ENCODE peak calls at places on chromosomes 7 and 10, in eight cellular contexts. B is GM12865, V is choroid plexus epithelial cell, F is right lobe of liver, W is A549, U is Peyer's patch, I is WERI-Rb-1, R is NB4. S is an unnamed sample.
A peak's percentile ranks its signal among the peaks of the same experiment; 100 is the strongest.

GRCh38 chr10:72784551-72785421 is 92.8 kb downstream of the MCU start:
- DNase-seq in I (peak; percentile 25), W (no peak), R (no peak), B (no peak), V (peak; percentile 83), F (no peak), U (no peak), S (peak; percentile 96)

GRCh38 chr7:90262438-90262837 is 17.5 kb downstream of the CFAP69 start:
- DNase-seq in U (no peak), F (no peak), I (no peak), V (peak; percentile 73), B (peak; percentile 17), R (peak; percentile 51), W (peak; percentile 37), S (peak; percentile 74)

GRCh38 chr7:2978403-2978802 is 65.3 kb downstream of the CARD11 start:
- DNase-seq in U (peak; percentile 95), V (peak; percentile 12), W (no peak), B (peak; percentile 95), R (peak; percentile 36), I (no peak), F (no peak), S (no peak)

GRCh38 chr10:104299031-104299904 is 30.3 kb downstream of the GSTO2 start:
- DNase-seq in U (no peak), B (no peak), R (no peak), I (no peak), W (no peak), F (no peak), V (peak; percentile 93), S (peak; percentile 90)

GRCh38 chr7:44893710-44894135 is 8.4 kb upstream of the PURB start:
- DNase-seq in U (no peak), V (peak; percentile 15), F (peak; percentile 63), I (no peak), B (no peak), R (no peak), W (no peak), S (peak; percentile 11)

GRCh38 chr7:20561908-20562307 is 53.6 kb upstream of the ABCB5 start:
- DNase-seq in V (peak; percentile 13), F (no peak), U (no peak), I (no peak), W (no peak), R (no peak), B (no peak), S (peak; percentile 63)

GRCh38 chr7:116502201-116503096 is 2.9 kb downstream of the CAV2 start:
- DNase-seq in I (no peak), W (peak; percentile 35), V (no peak), U (no peak), R (no peak), B (no peak), F (no peak), S (no peak)

GRCh38 chr7:157271315-157271990 is 65.4 kb upstream of the DNAJB6 start:
- DNase-seq in B (no peak), V (peak; percentile 41), I (no peak), R (no peak), W (no peak), U (peak; percentile 40), F (no peak), S (no peak)

GRCh38 chr10:7258948-7259523 is 151.8 kb downstream of the SFMBT2 start:
- DNase-seq in R (peak; percentile 85), U (peak; percentile 78), W (no peak), B (peak; percentile 57), I (no peak), F (no peak), V (no peak), S (no peak)

GRCh38 chr7:142974618-142975017 is 12.5 kb upstream of the KEL start:
- DNase-seq in R (no peak), U (no peak), F (no peak), W (no peak), B (no peak), I (no peak), V (no peak), S (no peak)

GRCh38 chr7:44748948-44749731 is 493 bp downstream of the ZMIZ2 start:
- DNase-seq in B (peak; percentile 52), R (peak; percentile 44), U (peak; percentile 73), W (no peak), F (no peak), V (no peak), I (no peak), S (no peak)

GRCh38 chr7:66758964-66759628 is 18.6 kb downstream of the RABGEF1 start:
- DNase-seq in B (peak; percentile 74), V (peak; percentile 42), I (no peak), R (peak; percentile 97), W (no peak), U (no peak), F (no peak), S (no peak)
- TF ChIP-seq CTCF in B (no peak), V (no peak), I (no peak), R (no peak), W (no peak), U (no peak), F (no peak), S (no peak)

GRCh38 chr7:46626261-46627037 is 705.4 kb upstream of the IGFBP3 start:
- DNase-seq in B (peak; percentile 49), W (no peak), U (no peak), F (no peak), V (no peak), I (no peak), R (no peak), S (no peak)
- H3K4me3 ChIP-seq in B (no peak overlapping the region), W (no peak overlapping the region), U (no peak overlapping the region), F (no peak overlapping the region), V (no peak overlapping the region), I (no peak overlapping the region), R (no peak overlapping the region), S (no peak overlapping the region)

GRCh38 chr7:135361788-135362187 is 128.2 kb downstream of the STRA8 start:
- DNase-seq in F (no peak), I (peak; percentile 39), V (no peak), U (no peak), B (no peak), R (no peak), W (no peak), S (no peak)

GRCh38 chr7:135367114-135367513 is 133.5 kb downstream of the STRA8 start:
- DNase-seq in F (no peak), W (no peak), V (no peak), I (no peak), B (no peak), U (peak; percentile 60), R (no peak), S (no peak)

GRCh38 chr7:135368416-135369186 is 135.0 kb downstream of the STRA8 start:
- DNase-seq in W (no peak), R (no peak), I (no peak), V (no peak), F (no peak), U (no peak), B (no peak), S (no peak)

GRCh38 chr7:135359633-135360032 is 126.0 kb downstream of the STRA8 start:
- DNase-seq in U (no peak), V (no peak), B (peak; percentile 5), I (peak; percentile 60), R (peak; percentile 8), F (no peak), W (no peak), S (no peak)

GRCh38 chr7:135362871-135363270 is 129.2 kb downstream of the STRA8 start:
- DNase-seq in U (no peak), B (no peak), R (no peak), W (no peak), I (no peak), F (peak; percentile 34), V (no peak), S (no peak)
- TF ChIP-seq CTCF in U (no peak), B (no peak), R (peak; percentile 13), W (no peak), I (peak; percentile 37), F (no peak), V (peak; percentile 34), S (peak; percentile 2)

DNA sequence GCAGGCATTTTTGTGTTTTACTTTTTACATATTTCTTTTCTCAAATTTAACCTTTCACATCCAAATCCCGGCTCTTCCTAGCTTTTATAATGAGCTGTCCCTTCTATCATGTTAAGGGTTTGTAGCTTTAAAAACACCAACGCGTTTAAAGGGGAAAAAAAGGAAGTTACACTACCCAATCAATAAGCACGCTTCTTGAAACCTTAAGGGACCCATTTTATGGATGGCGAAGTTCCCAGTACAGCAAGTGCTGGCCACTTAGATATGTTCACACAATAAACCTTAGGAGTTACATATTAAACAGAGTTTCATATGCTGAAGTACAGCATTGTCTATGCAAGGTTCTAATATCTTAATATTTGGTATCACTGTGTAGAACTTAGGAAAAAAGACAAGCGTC is 1.8 kb downstream of the GNG11 start:
- DNase-seq in F (no peak), U (no peak), W (no peak), V (peak; percentile 48), B (no peak), I (no peak), R (peak; percentile 10), S (peak; percentile 60)
- H3K4me3 ChIP-seq in F (peak overlapping the region; percentile 37), U (no peak overlapping the region), W (peak overlapping the region; percentile 74), V (peak overlapping the region; percentile 75), B (no peak overlapping the region), I (no peak overlapping the region), R (no peak overlapping the region), S (peak overlapping the region; percentile 85)

GRCh38 chr10:70258216-70258615 is 25.0 kb upstream of the PPA1 start:
- DNase-seq in B (no peak), U (no peak), I (no peak), F (no peak), W (no peak), V (no peak), R (peak; percentile 37), S (no peak)
- TF ChIP-seq CTCF in B (no peak), U (no peak), I (no peak), F (no peak), W (no peak), V (no peak), R (no peak), S (no peak)

GRCh38 chr10:11170993-11171416 is 153.3 kb downstream of the CELF2 start:
- DNase-seq in B (peak; percentile 71), U (peak; percentile 62), F (no peak), V (no peak), R (peak; percentile 77), I (no peak), W (no peak), S (no peak)
- H3K4me3 ChIP-seq in B (peak overlapping the region; percentile 94), U (peak overlapping the region; percentile 19), F (no peak overlapping the region), V (no peak overlapping the region), R (peak overlapping the region; percentile 96), I (no peak overlapping the region), W (no peak overlapping the region), S (no peak overlapping the region)

DNA sequence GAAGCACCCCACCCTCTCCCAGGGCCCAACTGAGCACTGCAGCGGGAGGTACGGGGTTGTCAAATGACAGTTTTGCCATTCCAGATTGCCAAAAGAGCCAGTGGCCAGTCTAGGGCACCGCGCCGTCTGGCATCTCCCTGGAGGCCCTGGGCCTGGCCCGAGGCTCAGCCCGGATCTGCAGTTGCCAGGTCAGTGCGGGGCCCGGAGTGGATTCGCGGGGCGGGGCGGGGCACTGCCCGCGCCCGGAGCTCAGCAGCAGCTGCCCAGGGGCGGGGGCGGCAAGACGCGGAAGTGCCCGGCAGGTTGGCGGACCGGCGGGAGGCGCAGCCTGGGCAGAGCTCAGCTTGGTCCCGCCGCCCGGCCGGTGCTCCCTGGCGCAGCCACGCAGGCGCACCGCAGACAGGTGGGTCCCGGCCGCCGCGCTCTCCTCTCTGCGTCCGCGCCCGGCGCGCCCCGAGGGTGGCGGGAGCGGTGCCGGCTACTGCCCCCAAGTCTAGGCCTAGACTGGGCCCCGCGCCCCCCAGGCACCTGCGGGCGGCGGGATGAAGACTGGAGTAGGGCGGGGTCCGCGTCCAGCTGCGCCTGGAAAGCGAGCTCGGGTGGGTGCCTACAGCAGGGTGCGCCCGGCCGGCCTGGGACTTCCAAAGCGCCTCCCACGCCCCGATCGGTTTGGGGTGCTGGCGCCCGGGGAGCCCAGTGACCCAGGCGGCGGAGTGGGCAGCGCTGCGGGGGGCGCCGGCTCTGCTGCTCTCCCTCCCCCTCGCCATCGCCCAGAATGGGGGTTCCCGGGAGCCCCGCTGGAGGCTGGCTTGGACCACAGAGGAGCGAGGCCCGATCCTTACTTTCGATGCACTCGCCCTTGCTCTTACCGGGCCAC is at the start of gene IRF5:
- DNase-seq in V (no peak), W (peak; percentile 37), R (peak; percentile 61), I (peak; percentile 41), F (peak; percentile 89), U (peak; percentile 88), B (peak; percentile 84), S (no peak)
- TF ChIP-seq CTCF in V (no peak), W (no peak), R (no peak), I (no peak), F (no peak), U (no peak), B (no peak), S (no peak)